ENCODE peak calls at places on chromosomes 4 and X, in ten cellular contexts. B is CD4-positive, alpha-beta T cell; M is GM20000; N is astrocyte of the spinal cord; X is brain microvascular endothelial cell; T is uterus; J is heart left ventricle; C is GM23338; G is neural crest cell; S is PC-3. E is an unnamed sample.

GRCh38 chrX:154596290-154596929 is 11.5 kb downstream of the CTAG1A start:
- DNase-seq in T (no peak), X (peak; percentile 8), S (peak; percentile 94), M (no peak), C (peak; percentile 89), G (no peak), B (no peak), N (peak; percentile 77), J (no peak), E (no peak)

GRCh38 chr4:85094735-85095134 is 128.2 kb upstream of the WDFY3 start:
- DNase-seq in N (no peak), T (no peak), J (no peak), G (no peak), M (no peak), X (no peak), S (no peak), C (no peak), B (no peak), E (no peak)

GRCh38 chr4:126548890-126549289 is 1083.9 kb upstream of the INTU start:
- DNase-seq in T (no peak), B (no peak), G (no peak), M (no peak), J (no peak), C (no peak), X (no peak), N (no peak), S (no peak), E (no peak)

GRCh38 chrX:2261838-2262678 is 238.7 kb downstream of the DHRSX start:
- DNase-seq in T (no peak), X (no peak), N (no peak), G (no peak), J (no peak), C (no peak), S (no peak), M (no peak), B (no peak), E (no peak)

GRCh38 chr4:134780244-134780643 is 578.7 kb upstream of the PABPC4L start:
- DNase-seq in G (no peak), C (no peak), N (no peak), T (no peak), S (no peak), X (no peak), J (no peak), M (no peak), B (no peak), E (no peak)

GRCh38 chr4:139319571-139319970 is 17.3 kb upstream of the NDUFC1 start:
- DNase-seq in X (no peak), C (no peak), S (no peak), G (no peak), M (no peak), J (no peak), T (no peak), B (no peak), N (no peak), E (no peak)

GRCh38 chrX:96480081-96480480 is 204.6 kb upstream of the DIAPH2 start:
- DNase-seq in G (no peak), S (peak; percentile 84), J (no peak), C (no peak), N (peak; percentile 37), T (no peak), X (peak; percentile 51), M (no peak), B (no peak), E (no peak)

GRCh38 chrX:32024072-32024471 is 952.2 kb upstream of the FTHL17 start:
- DNase-seq in M (no peak), B (no peak), J (no peak), C (no peak), N (no peak), S (no peak), T (no peak), X (no peak), G (no peak), E (no peak)

GRCh38 chrX:103730746-103731508 is 20.2 kb downstream of the TMEM31 start:
- DNase-seq in B (no peak), S (no peak), X (peak; percentile 76), N (peak; percentile 80), M (no peak), C (no peak), T (no peak), J (peak; percentile 61), G (no peak), E (no peak)

GRCh38 chr4:101294591-101294990 is 52.7 kb downstream of the PPP3CA start:
- DNase-seq in G (no peak), T (no peak), B (no peak), X (no peak), C (no peak), J (no peak), N (no peak), M (no peak), S (no peak), E (no peak)

GRCh38 chr4:101299021-101299420 is 48.3 kb downstream of the PPP3CA start:
- DNase-seq in M (no peak), G (no peak), B (no peak), J (no peak), S (no peak), X (no peak), N (no peak), T (no peak), C (no peak), E (no peak)

GRCh38 chr4:101304916-101305315 is 42.4 kb downstream of the PPP3CA start:
- DNase-seq in S (peak; percentile 9), B (no peak), G (no peak), X (peak; percentile 66), T (no peak), J (no peak), C (peak; percentile 34), N (peak; percentile 71), M (no peak), E (no peak)

DNA sequence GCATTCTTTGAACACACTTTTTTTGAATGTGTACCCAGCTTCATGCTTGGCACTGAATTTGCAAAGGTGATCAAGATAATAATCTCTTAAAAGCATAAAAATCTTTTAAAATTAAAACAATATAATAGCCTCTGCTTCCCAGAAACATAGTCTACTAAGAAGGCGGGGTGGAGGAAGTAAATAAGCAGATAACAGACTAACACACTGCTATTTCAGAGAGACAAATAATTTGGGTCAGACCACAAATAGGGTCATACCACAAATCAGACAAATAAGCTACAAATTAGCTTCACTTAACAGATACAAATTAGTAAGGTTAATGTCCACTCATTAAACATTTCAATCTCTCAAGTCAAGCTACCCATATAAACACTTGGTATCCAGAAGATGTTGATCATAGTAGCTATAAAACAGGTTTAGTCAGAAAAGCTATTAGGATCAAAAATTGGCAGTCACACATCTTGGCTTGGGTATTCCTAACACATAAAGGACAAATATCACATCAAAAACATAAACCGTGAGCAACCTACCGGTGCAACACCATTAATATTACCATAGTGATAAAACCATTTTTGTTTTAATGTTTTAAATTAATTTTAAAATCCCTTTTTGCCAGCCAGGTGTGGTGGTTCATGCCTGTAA is 47.3 kb downstream of the PPP3CA start:
- DNase-seq in N (no peak), S (no peak), J (no peak), M (no peak), C (no peak), T (no peak), X (no peak), G (no peak), B (no peak), E (no peak)
- TF ChIP-seq CTCF in N (no peak), S (no peak), J (no peak), M (no peak), C (no peak), T (no peak), X (no peak), G (no peak), B (no peak), E (no peak)

DNA sequence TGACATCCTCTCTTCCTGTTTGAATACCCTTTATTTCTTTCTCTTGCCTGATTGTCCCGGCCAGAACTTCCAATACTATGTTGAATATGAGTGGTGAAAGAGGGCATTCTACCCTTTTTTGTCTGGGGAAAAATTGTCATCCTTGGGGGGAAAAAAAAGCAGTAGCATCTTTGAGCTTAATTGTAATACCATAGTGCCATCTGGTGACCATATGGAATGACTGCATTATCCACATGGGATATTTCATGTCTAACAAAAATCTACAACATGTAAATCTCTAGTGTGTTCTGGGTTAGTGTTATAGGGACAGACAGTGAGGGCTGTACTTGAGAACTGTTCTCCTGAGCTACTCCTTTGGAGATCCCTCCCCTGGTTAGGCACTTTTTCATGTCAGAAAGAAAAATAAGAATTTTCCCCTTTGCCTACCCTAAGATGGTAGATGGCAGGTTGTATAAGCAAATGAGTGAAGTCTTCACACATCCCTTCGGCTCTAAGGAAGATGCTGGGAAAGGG is 26.0 kb downstream of the CAPN6 start:
- DNase-seq in X (peak; percentile 3), J (no peak), N (peak; percentile 14), S (peak; percentile 10), G (no peak), C (peak; percentile 35), M (peak; percentile 3), T (no peak), B (no peak), E (no peak)
- TF ChIP-seq CTCF in X (peak; percentile 37), J (no peak), N (peak; percentile 51), S (peak; percentile 60), G (peak; percentile 84), C (peak; percentile 62), M (peak; percentile 35), T (peak; percentile 47), B (no peak), E (peak; percentile 40)

GRCh38 chr4:73434311-73434710 is 1.7 kb upstream of the AFP start:
- DNase-seq in N (no peak), M (peak; percentile 15), C (peak; percentile 65), S (peak; percentile 48), J (no peak), G (no peak), B (no peak), X (no peak), T (no peak), E (no peak)
- TF ChIP-seq CTCF in N (peak; percentile 58), M (peak; percentile 32), C (no peak), S (peak; percentile 76), J (peak; percentile 25), G (peak; percentile 63), B (peak; percentile 35), X (peak; percentile 53), T (no peak), E (peak; percentile 46)

DNA sequence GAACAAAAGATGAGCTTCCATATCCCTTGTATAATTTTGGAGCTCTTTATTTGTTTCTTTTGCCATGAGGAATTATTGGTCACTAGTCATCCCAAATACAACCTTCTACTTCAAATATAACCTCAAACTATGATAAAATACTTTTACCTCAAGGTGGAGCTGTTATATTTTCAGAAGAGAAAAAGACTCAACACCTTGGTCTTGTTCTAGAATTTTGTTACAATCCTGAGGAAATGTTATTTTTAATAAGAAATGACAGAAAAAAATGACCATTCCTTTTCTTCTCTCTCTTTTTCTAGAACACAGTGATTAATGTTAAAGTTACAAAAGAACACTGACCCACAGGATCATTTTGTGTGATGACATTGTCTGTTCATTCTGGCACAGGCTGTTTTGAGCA is 159.5 kb upstream of the CTSO start:
- DNase-seq in M (no peak), C (peak; percentile 13), J (no peak), N (no peak), X (no peak), B (no peak), T (no peak), S (peak; percentile 36), G (no peak), E (no peak)
- TF ChIP-seq CTCF in M (no peak), C (no peak), J (no peak), N (peak; percentile 10), X (no peak), B (no peak), T (peak; percentile 15), S (peak; percentile 59), G (peak; percentile 48), E (no peak)

GRCh38 chrX:55663584-55663983 is 40.4 kb downstream of the FOXR2 start:
- DNase-seq in B (no peak), X (no peak), M (no peak), S (no peak), G (no peak), T (no peak), N (no peak), C (no peak), J (no peak), E (no peak)
- TF ChIP-seq CTCF in B (no peak), X (no peak), M (no peak), S (no peak), G (no peak), T (no peak), N (no peak), C (no peak), J (no peak), E (no peak)

E was measured in lower lobe of right lung.